ENCODE peak calls at places on chromosome 15, in six cellular contexts. One of them, this sample, is unnamed.

GRCh38 chr15:74179101-74179841 is 5.8 kb downstream of the ISLR start:
- DNase-seq in stimulated activated CD4-positive, alpha-beta T cell treated with anti-CD3 and anti-CD28 coated beads, Interleukin-12 subunit alpha, Interleukin-12 subunit beta, amount 100 ng/mL, for 4 hours: no peak
- DNase-seq in kidney tubule cell: peak
- DNase-seq in mucosa of descending colon: no peak
- DNase-seq in ACHN: peak
- DNase-seq in germinal center: no peak
- DNase-seq in this sample: no peak

GRCh38 chr15:64842986-64843561 is 1.4 kb downstream of the PLEKHO2 start:
- DNase-seq in germinal center: peak
- DNase-seq in stimulated activated CD4-positive, alpha-beta T cell treated with anti-CD3 and anti-CD28 coated beads, Interleukin-12 subunit alpha, Interleukin-12 subunit beta, amount 100 ng/mL, for 4 hours: no peak
- DNase-seq in mucosa of descending colon: peak
- DNase-seq in kidney tubule cell: no peak
- DNase-seq in ACHN: no peak
- DNase-seq in this sample: no peak

GRCh38 chr15:100341662-100342560 is at the start of gene ADAMTS17:
- DNase-seq in ACHN: peak
- DNase-seq in mucosa of descending colon: peak
- DNase-seq in stimulated activated CD4-positive, alpha-beta T cell treated with anti-CD3 and anti-CD28 coated beads, Interleukin-12 subunit alpha, Interleukin-12 subunit beta, amount 100 ng/mL, for 4 hours: peak
- DNase-seq in kidney tubule cell: peak
- DNase-seq in germinal center: peak
- DNase-seq in this sample: peak

GRCh38 chr15:68774120-68774519 is 46.6 kb downstream of the ANP32A start:
- DNase-seq in kidney tubule cell: no peak
- DNase-seq in ACHN: no peak
- DNase-seq in germinal center: no peak
- DNase-seq in stimulated activated CD4-positive, alpha-beta T cell treated with anti-CD3 and anti-CD28 coated beads, Interleukin-12 subunit alpha, Interleukin-12 subunit beta, amount 100 ng/mL, for 4 hours: no peak
- DNase-seq in mucosa of descending colon: no peak
- DNase-seq in this sample: no peak

GRCh38 chr15:79440355-79440908 is 8.3 kb downstream of the MINAR1 start:
- DNase-seq in kidney tubule cell: no peak
- DNase-seq in germinal center: no peak
- DNase-seq in ACHN: no peak
- DNase-seq in stimulated activated CD4-positive, alpha-beta T cell treated with anti-CD3 and anti-CD28 coated beads, Interleukin-12 subunit alpha, Interleukin-12 subunit beta, amount 100 ng/mL, for 4 hours: no peak
- DNase-seq in mucosa of descending colon: no peak
- DNase-seq in this sample: no peak

GRCh38 chr15:101497484-101498034 is 8.1 kb upstream of the PCSK6 start:
- DNase-seq in kidney tubule cell: no peak
- DNase-seq in germinal center: no peak
- DNase-seq in ACHN: no peak
- DNase-seq in mucosa of descending colon: peak
- DNase-seq in stimulated activated CD4-positive, alpha-beta T cell treated with anti-CD3 and anti-CD28 coated beads, Interleukin-12 subunit alpha, Interleukin-12 subunit beta, amount 100 ng/mL, for 4 hours: no peak
- DNase-seq in this sample: no peak

GRCh38 chr15:72389231-72389630 is 8.9 kb upstream of the TMEM202 start:
- DNase-seq in ACHN: no peak
- DNase-seq in germinal center: no peak
- DNase-seq in mucosa of descending colon: peak
- DNase-seq in kidney tubule cell: peak
- DNase-seq in stimulated activated CD4-positive, alpha-beta T cell treated with anti-CD3 and anti-CD28 coated beads, Interleukin-12 subunit alpha, Interleukin-12 subunit beta, amount 100 ng/mL, for 4 hours: no peak
- DNase-seq in this sample: no peak

GRCh38 chr15:95620934-95621579 is 709.4 kb upstream of the NR2F2 start:
- DNase-seq in stimulated activated CD4-positive, alpha-beta T cell treated with anti-CD3 and anti-CD28 coated beads, Interleukin-12 subunit alpha, Interleukin-12 subunit beta, amount 100 ng/mL, for 4 hours: no peak
- DNase-seq in mucosa of descending colon: no peak
- DNase-seq in kidney tubule cell: no peak
- DNase-seq in ACHN: no peak
- DNase-seq in germinal center: no peak
- DNase-seq in this sample: no peak

GRCh38 chr15:76363251-76363650 is 26.7 kb downstream of the ISL2 start:
- DNase-seq in kidney tubule cell: no peak
- DNase-seq in ACHN: no peak
- DNase-seq in germinal center: no peak
- DNase-seq in mucosa of descending colon: no peak
- DNase-seq in stimulated activated CD4-positive, alpha-beta T cell treated with anti-CD3 and anti-CD28 coated beads, Interleukin-12 subunit alpha, Interleukin-12 subunit beta, amount 100 ng/mL, for 4 hours: no peak
- DNase-seq in this sample: no peak

GRCh38 chr15:81334768-81335447 is 11.0 kb upstream of the STARD5 start:
- DNase-seq in kidney tubule cell: no peak
- DNase-seq in stimulated activated CD4-positive, alpha-beta T cell treated with anti-CD3 and anti-CD28 coated beads, Interleukin-12 subunit alpha, Interleukin-12 subunit beta, amount 100 ng/mL, for 4 hours: no peak
- DNase-seq in mucosa of descending colon: no peak
- DNase-seq in germinal center: no peak
- DNase-seq in ACHN: no peak
- DNase-seq in this sample: no peak